ENCODE peak calls at places on chromosomes 7 and 10, in eight cellular contexts. One of them, this sample, is unnamed.

GRCh38 chr7:154857728-154858681 is 144.9 kb downstream of the PAXIP1 start:
- DNase-seq in cardiac muscle cell: no peak
- DNase-seq in psoas muscle: no peak
- DNase-seq in fibroblast of lung: no peak
- DNase-seq in heart left ventricle: no peak
- DNase-seq in left ventricle myocardium inferior: no peak
- DNase-seq in H9: peak
- DNase-seq in A549: peak
- DNase-seq in this sample: no peak

GRCh38 chr10:132461683-132462231 is 64.8 kb downstream of the PWWP2B start:
- DNase-seq in cardiac muscle cell: no peak
- DNase-seq in psoas muscle: peak
- DNase-seq in fibroblast of lung: no peak
- DNase-seq in heart left ventricle: peak
- DNase-seq in left ventricle myocardium inferior: peak
- DNase-seq in H9: no peak
- DNase-seq in A549: no peak
- DNase-seq in this sample: no peak

GRCh38 chr7:14754631-14755030 is 147.9 kb downstream of the DGKB start:
- DNase-seq in cardiac muscle cell: peak
- DNase-seq in psoas muscle: no peak
- DNase-seq in fibroblast of lung: peak
- DNase-seq in heart left ventricle: no peak
- DNase-seq in left ventricle myocardium inferior: no peak
- DNase-seq in H9: no peak
- DNase-seq in A549: no peak
- DNase-seq in this sample: no peak

GRCh38 chr7:85106719-85107118 is 80.1 kb downstream of the SEMA3D start:
- DNase-seq in cardiac muscle cell: no peak
- DNase-seq in psoas muscle: no peak
- DNase-seq in fibroblast of lung: no peak
- DNase-seq in heart left ventricle: no peak
- DNase-seq in left ventricle myocardium inferior: no peak
- DNase-seq in H9: no peak
- DNase-seq in A549: no peak
- DNase-seq in this sample: no peak

GRCh38 chr10:80539421-80539999 is 1.8 kb downstream of the SH2D4B start:
- DNase-seq in cardiac muscle cell: no peak
- DNase-seq in psoas muscle: no peak
- DNase-seq in fibroblast of lung: no peak
- DNase-seq in heart left ventricle: no peak
- DNase-seq in left ventricle myocardium inferior: no peak
- DNase-seq in H9: no peak
- DNase-seq in A549: no peak
- DNase-seq in this sample: peak

GRCh38 chr7:37450035-37450434 is 1.4 kb upstream of the ELMO1 start:
- DNase-seq in cardiac muscle cell: no peak
- DNase-seq in psoas muscle: no peak
- DNase-seq in fibroblast of lung: no peak
- DNase-seq in heart left ventricle: no peak
- DNase-seq in left ventricle myocardium inferior: no peak
- DNase-seq in H9: no peak
- DNase-seq in A549: no peak
- DNase-seq in this sample: no peak

GRCh38 chr10:116055252-116055918 is 217.6 kb downstream of the GFRA1 start:
- DNase-seq in cardiac muscle cell: no peak
- DNase-seq in psoas muscle: peak
- DNase-seq in fibroblast of lung: no peak
- DNase-seq in heart left ventricle: no peak
- DNase-seq in left ventricle myocardium inferior: peak
- DNase-seq in H9: no peak
- DNase-seq in A549: no peak
- DNase-seq in this sample: no peak

GRCh38 chr7:17307969-17308648 is 9.7 kb downstream of the AHR start:
- DNase-seq in cardiac muscle cell: no peak
- DNase-seq in psoas muscle: no peak
- DNase-seq in fibroblast of lung: no peak
- DNase-seq in heart left ventricle: no peak
- DNase-seq in left ventricle myocardium inferior: no peak
- DNase-seq in H9: no peak
- DNase-seq in A549: no peak
- DNase-seq in this sample: no peak

GRCh38 chr7:108239501-108240225 is 109.5 kb upstream of the LAMB4 start:
- DNase-seq in cardiac muscle cell: no peak
- DNase-seq in psoas muscle: no peak
- DNase-seq in fibroblast of lung: no peak
- DNase-seq in heart left ventricle: no peak
- DNase-seq in left ventricle myocardium inferior: no peak
- DNase-seq in H9: no peak
- DNase-seq in A549: no peak
- DNase-seq in this sample: no peak

GRCh38 chr10:34526758-34527730 is 288.1 kb downstream of the PARD3 start:
- DNase-seq in cardiac muscle cell: peak
- DNase-seq in psoas muscle: no peak
- DNase-seq in fibroblast of lung: peak
- DNase-seq in heart left ventricle: no peak
- DNase-seq in left ventricle myocardium inferior: no peak
- DNase-seq in H9: peak
- DNase-seq in A549: peak
- DNase-seq in this sample: no peak

GRCh38 chr10:68155615-68156205 is 46.4 kb downstream of the MYPN start:
- DNase-seq in cardiac muscle cell: no peak
- DNase-seq in psoas muscle: no peak
- DNase-seq in fibroblast of lung: peak
- DNase-seq in heart left ventricle: no peak
- DNase-seq in left ventricle myocardium inferior: no peak
- DNase-seq in H9: no peak
- DNase-seq in A549: no peak
- DNase-seq in this sample: no peak

GRCh38 chr7:126569402-126569801 is 683.3 kb downstream of the GRM8 start:
- DNase-seq in cardiac muscle cell: no peak
- DNase-seq in psoas muscle: no peak
- DNase-seq in fibroblast of lung: peak
- DNase-seq in heart left ventricle: no peak
- DNase-seq in left ventricle myocardium inferior: no peak
- DNase-seq in H9: no peak
- DNase-seq in A549: no peak
- DNase-seq in this sample: no peak

GRCh38 chr7:34821965-34822558 is 164.0 kb downstream of the NPSR1 start:
- DNase-seq in cardiac muscle cell: no peak
- DNase-seq in psoas muscle: no peak
- DNase-seq in fibroblast of lung: no peak
- DNase-seq in heart left ventricle: no peak
- DNase-seq in left ventricle myocardium inferior: no peak
- DNase-seq in H9: no peak
- DNase-seq in A549: no peak
- DNase-seq in this sample: no peak

GRCh38 chr7:113118074-113118959 is at the start of gene SMIM30:
- DNase-seq in cardiac muscle cell: peak
- DNase-seq in psoas muscle: peak
- DNase-seq in fibroblast of lung: peak
- DNase-seq in heart left ventricle: peak
- DNase-seq in left ventricle myocardium inferior: peak
- DNase-seq in H9: peak
- DNase-seq in A549: peak
- DNase-seq in this sample: peak

GRCh38 chr7:157022681-157023588 is 12.5 kb upstream of the MNX1 start:
- DNase-seq in cardiac muscle cell: no peak
- DNase-seq in psoas muscle: no peak
- DNase-seq in fibroblast of lung: no peak
- DNase-seq in heart left ventricle: no peak
- DNase-seq in left ventricle myocardium inferior: no peak
- DNase-seq in H9: peak
- DNase-seq in A549: no peak
- DNase-seq in this sample: no peak

GRCh38 chr10:105986896-105987638 is 1177.4 kb downstream of the SORCS1 start:
- DNase-seq in cardiac muscle cell: no peak
- DNase-seq in psoas muscle: no peak
- DNase-seq in fibroblast of lung: no peak
- DNase-seq in heart left ventricle: no peak
- DNase-seq in left ventricle myocardium inferior: no peak
- DNase-seq in H9: no peak
- DNase-seq in A549: no peak
- DNase-seq in this sample: no peak

GRCh38 chr7:53466396-53466795 is 431.0 kb downstream of the POM121L12 start:
- DNase-seq in cardiac muscle cell: no peak
- DNase-seq in psoas muscle: no peak
- DNase-seq in fibroblast of lung: no peak
- DNase-seq in heart left ventricle: no peak
- DNase-seq in left ventricle myocardium inferior: no peak
- DNase-seq in H9: no peak
- DNase-seq in A549: no peak
- DNase-seq in this sample: no peak

GRCh38 chr7:41010418-41010817 is 692.5 kb downstream of the INHBA start:
- DNase-seq in cardiac muscle cell: peak
- DNase-seq in psoas muscle: peak
- DNase-seq in fibroblast of lung: no peak
- DNase-seq in heart left ventricle: no peak
- DNase-seq in left ventricle myocardium inferior: no peak
- DNase-seq in H9: no peak
- DNase-seq in A549: no peak
- DNase-seq in this sample: no peak

GRCh38 chr10:96924861-96925260 is 92.8 kb downstream of the LCOR start:
- DNase-seq in cardiac muscle cell: no peak
- DNase-seq in psoas muscle: no peak
- DNase-seq in fibroblast of lung: no peak
- DNase-seq in heart left ventricle: no peak
- DNase-seq in left ventricle myocardium inferior: no peak
- DNase-seq in H9: no peak
- DNase-seq in A549: no peak
- DNase-seq in this sample: no peak

GRCh38 chr10:131311661-131312260 is at the start of gene TCERG1L:
- DNase-seq in cardiac muscle cell: peak
- DNase-seq in psoas muscle: no peak
- DNase-seq in fibroblast of lung: no peak
- DNase-seq in heart left ventricle: no peak
- DNase-seq in left ventricle myocardium inferior: no peak
- DNase-seq in H9: peak
- DNase-seq in A549: no peak
- DNase-seq in this sample: no peak

GRCh38 chr7:77550586-77550985 is 13.5 kb downstream of the PTPN12 start:
- DNase-seq in cardiac muscle cell: peak
- DNase-seq in psoas muscle: no peak
- DNase-seq in fibroblast of lung: peak
- DNase-seq in heart left ventricle: no peak
- DNase-seq in left ventricle myocardium inferior: no peak
- DNase-seq in H9: no peak
- DNase-seq in A549: no peak
- DNase-seq in this sample: no peak

GRCh38 chr7:148325208-148325607 is 265.4 kb upstream of the C7orf33 start:
- DNase-seq in cardiac muscle cell: no peak
- DNase-seq in psoas muscle: no peak
- DNase-seq in fibroblast of lung: no peak
- DNase-seq in heart left ventricle: no peak
- DNase-seq in left ventricle myocardium inferior: no peak
- DNase-seq in H9: no peak
- DNase-seq in A549: no peak
- DNase-seq in this sample: no peak

DNA sequence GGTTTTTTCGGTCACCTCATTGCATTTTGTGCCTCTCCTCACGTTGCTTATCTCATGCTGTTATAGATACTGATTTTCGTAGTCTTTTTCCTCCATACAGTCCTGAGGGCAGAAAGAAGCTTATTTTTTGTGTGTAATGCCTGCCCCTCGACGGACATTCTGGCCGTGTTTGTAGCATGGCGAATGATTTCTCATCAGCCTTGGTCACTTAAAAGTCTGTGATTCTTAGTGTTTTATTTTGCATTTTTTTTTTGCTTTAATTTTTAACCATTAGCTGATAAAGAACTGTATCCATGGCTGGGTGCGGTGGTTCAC is 469 bp upstream of the NOC3L start:
- DNase-seq in cardiac muscle cell: no peak
- DNase-seq in psoas muscle: no peak
- DNase-seq in fibroblast of lung: no peak
- DNase-seq in heart left ventricle: no peak
- DNase-seq in left ventricle myocardium inferior: no peak
- DNase-seq in H9: no peak
- DNase-seq in A549: no peak
- DNase-seq in this sample: no peak
- TF ChIP-seq CTCF in cardiac muscle cell: no peak
- TF ChIP-seq CTCF in psoas muscle: no peak
- TF ChIP-seq CTCF in fibroblast of lung: no peak
- TF ChIP-seq CTCF in heart left ventricle: no peak
- TF ChIP-seq CTCF in left ventricle myocardium inferior: no peak
- TF ChIP-seq CTCF in H9: no peak
- TF ChIP-seq CTCF in A549: no peak
- TF ChIP-seq CTCF in this sample: peak

GRCh38 chr7:18638594-18639452 is 143.3 kb downstream of the HDAC9 start:
- DNase-seq in cardiac muscle cell: peak
- DNase-seq in psoas muscle: no peak
- DNase-seq in fibroblast of lung: peak
- DNase-seq in heart left ventricle: no peak
- DNase-seq in left ventricle myocardium inferior: no peak
- DNase-seq in H9: no peak
- DNase-seq in A549: no peak
- DNase-seq in this sample: no peak
- H3K27ac ChIP-seq in cardiac muscle cell: no peak
- H3K27ac ChIP-seq in psoas muscle: peak
- H3K27ac ChIP-seq in fibroblast of lung: no peak
- H3K27ac ChIP-seq in heart left ventricle: no peak
- H3K27ac ChIP-seq in left ventricle myocardium inferior: peak
- H3K27ac ChIP-seq in H9: no peak
- H3K27ac ChIP-seq in A549: no peak
- H3K27ac ChIP-seq in this sample: no peak

DNA sequence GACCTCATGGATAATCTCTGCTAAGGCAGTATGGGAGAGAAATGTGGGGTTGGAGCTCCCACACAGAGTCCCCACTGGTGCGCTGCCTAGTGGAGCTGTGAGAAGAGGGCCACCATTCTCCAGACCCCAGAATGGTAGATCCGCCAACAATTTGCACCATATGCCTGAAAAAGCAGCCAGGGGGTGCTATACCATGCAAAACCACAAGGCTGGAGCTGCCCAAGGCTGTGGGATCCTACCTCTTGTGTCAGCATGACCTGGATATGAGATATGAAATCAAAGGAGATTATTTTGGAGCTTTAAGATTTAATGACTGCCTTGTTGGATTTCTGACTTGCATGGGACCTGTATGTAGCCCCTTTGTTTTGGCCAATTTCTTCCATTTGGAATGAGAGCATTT is 27.0 kb upstream of the SAMD9L start:
- DNase-seq in cardiac muscle cell: no peak
- DNase-seq in psoas muscle: no peak
- DNase-seq in fibroblast of lung: no peak
- DNase-seq in heart left ventricle: no peak
- DNase-seq in left ventricle myocardium inferior: no peak
- DNase-seq in H9: no peak
- DNase-seq in A549: peak
- DNase-seq in this sample: no peak
- TF ChIP-seq CTCF in cardiac muscle cell: no peak
- TF ChIP-seq CTCF in psoas muscle: no peak
- TF ChIP-seq CTCF in fibroblast of lung: no peak
- TF ChIP-seq CTCF in heart left ventricle: no peak
- TF ChIP-seq CTCF in left ventricle myocardium inferior: no peak
- TF ChIP-seq CTCF in H9: peak
- TF ChIP-seq CTCF in A549: no peak
- TF ChIP-seq CTCF in this sample: no peak

DNA sequence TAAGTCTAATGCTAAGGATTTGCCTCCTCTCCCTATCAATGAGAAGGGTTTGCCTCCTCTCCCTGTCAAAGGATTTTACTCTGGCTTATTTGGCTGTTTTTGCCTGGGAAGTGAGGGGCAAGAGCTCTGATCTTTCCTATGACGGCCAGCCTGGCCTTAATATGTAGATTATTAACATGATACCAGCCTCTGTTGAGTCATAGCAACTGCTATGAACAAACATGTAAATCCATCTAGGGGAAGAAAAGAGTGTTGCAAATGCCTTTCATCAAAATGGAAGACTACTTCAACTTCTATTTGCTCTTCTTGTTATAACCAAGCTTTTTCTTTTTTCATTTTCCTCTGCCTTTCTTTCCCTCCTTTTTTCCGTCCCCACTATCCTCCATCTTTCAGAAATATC is 46.6 kb downstream of the BTRC start:
- DNase-seq in cardiac muscle cell: no peak
- DNase-seq in psoas muscle: no peak
- DNase-seq in fibroblast of lung: no peak
- DNase-seq in heart left ventricle: no peak
- DNase-seq in left ventricle myocardium inferior: no peak
- DNase-seq in H9: no peak
- DNase-seq in A549: peak
- DNase-seq in this sample: no peak
- H3K27ac ChIP-seq in cardiac muscle cell: no peak
- H3K27ac ChIP-seq in psoas muscle: no peak
- H3K27ac ChIP-seq in fibroblast of lung: no peak
- H3K27ac ChIP-seq in heart left ventricle: no peak
- H3K27ac ChIP-seq in left ventricle myocardium inferior: no peak
- H3K27ac ChIP-seq in H9: no peak
- H3K27ac ChIP-seq in A549: no peak
- H3K27ac ChIP-seq in this sample: no peak

This sample was measured in OCI-LY7.